ENCODE peak calls at places on chromosome 17, in seven cellular contexts. One of them, this sample, is unnamed.

GRCh38 chr17:66229783-66230538 is 746 bp upstream of the APOH start:
- DNase-seq in stomach: no peak
- DNase-seq in heart left ventricle: no peak
- DNase-seq in right lobe of liver: no peak
- DNase-seq in transverse colon: no peak
- DNase-seq in body of pancreas: no peak
- DNase-seq in testis: no peak
- DNase-seq in this sample: no peak

GRCh38 chr17:67469208-67469980 is 92.3 kb downstream of the PITPNC1 start:
- DNase-seq in right lobe of liver: no peak
- DNase-seq in body of pancreas: no peak
- DNase-seq in transverse colon: no peak
- DNase-seq in heart left ventricle: no peak
- DNase-seq in stomach: no peak
- DNase-seq in testis: peak
- DNase-seq in this sample: no peak

GRCh38 chr17:77571562-77571981 is 386.9 kb upstream of the TNRC6C start:
- DNase-seq in transverse colon: no peak
- DNase-seq in body of pancreas: no peak
- DNase-seq in heart left ventricle: no peak
- DNase-seq in testis: peak
- DNase-seq in right lobe of liver: no peak
- DNase-seq in stomach: peak
- DNase-seq in this sample: no peak

GRCh38 chr17:4641297-4642195 is at the start of gene ALOX15:
- DNase-seq in body of pancreas: no peak
- DNase-seq in right lobe of liver: no peak
- DNase-seq in testis: no peak
- DNase-seq in transverse colon: no peak
- DNase-seq in heart left ventricle: no peak
- DNase-seq in stomach: no peak
- DNase-seq in this sample: no peak

GRCh38 chr17:27245230-27245696 is 48.7 kb upstream of the WSB1 start:
- DNase-seq in testis: peak
- DNase-seq in heart left ventricle: peak
- DNase-seq in body of pancreas: peak
- DNase-seq in right lobe of liver: peak
- DNase-seq in transverse colon: peak
- DNase-seq in stomach: peak
- DNase-seq in this sample: peak

GRCh38 chr17:36623281-36623680 is 21.9 kb downstream of the MRM1 start:
- DNase-seq in right lobe of liver: no peak
- DNase-seq in body of pancreas: no peak
- DNase-seq in heart left ventricle: no peak
- DNase-seq in testis: no peak
- DNase-seq in transverse colon: no peak
- DNase-seq in stomach: no peak
- DNase-seq in this sample: no peak

GRCh38 chr17:77189148-77189547 is 48.4 kb downstream of the SEC14L1 start:
- DNase-seq in body of pancreas: no peak
- DNase-seq in transverse colon: no peak
- DNase-seq in stomach: no peak
- DNase-seq in testis: no peak
- DNase-seq in right lobe of liver: no peak
- DNase-seq in heart left ventricle: no peak
- DNase-seq in this sample: no peak

GRCh38 chr17:29051194-29051593 is 8.3 kb downstream of the PIPOX start:
- DNase-seq in heart left ventricle: no peak
- DNase-seq in transverse colon: no peak
- DNase-seq in body of pancreas: no peak
- DNase-seq in testis: no peak
- DNase-seq in stomach: no peak
- DNase-seq in right lobe of liver: no peak
- DNase-seq in this sample: no peak

GRCh38 chr17:65268832-65269231 is 131.7 kb downstream of the RGS9 start:
- DNase-seq in testis: no peak
- DNase-seq in heart left ventricle: no peak
- DNase-seq in body of pancreas: no peak
- DNase-seq in right lobe of liver: no peak
- DNase-seq in transverse colon: no peak
- DNase-seq in stomach: no peak
- DNase-seq in this sample: no peak

GRCh38 chr17:17149520-17150449 is 56.3 kb downstream of the PLD6 start:
- DNase-seq in stomach: no peak
- DNase-seq in right lobe of liver: no peak
- DNase-seq in transverse colon: no peak
- DNase-seq in heart left ventricle: no peak
- DNase-seq in body of pancreas: peak
- DNase-seq in testis: no peak
- DNase-seq in this sample: no peak

GRCh38 chr17:74280093-74280513 is 6.1 kb downstream of the DNAI2 start:
- DNase-seq in testis: no peak
- DNase-seq in stomach: no peak
- DNase-seq in right lobe of liver: no peak
- DNase-seq in transverse colon: peak
- DNase-seq in heart left ventricle: no peak
- DNase-seq in body of pancreas: no peak
- DNase-seq in this sample: no peak

GRCh38 chr17:65218261-65218660 is 81.1 kb downstream of the RGS9 start:
- DNase-seq in body of pancreas: no peak
- DNase-seq in stomach: no peak
- DNase-seq in transverse colon: no peak
- DNase-seq in right lobe of liver: no peak
- DNase-seq in testis: no peak
- DNase-seq in heart left ventricle: no peak
- DNase-seq in this sample: no peak

GRCh38 chr17:46979023-46979870 is at the start of gene RPRML:
- DNase-seq in body of pancreas: peak
- DNase-seq in right lobe of liver: no peak
- DNase-seq in transverse colon: peak
- DNase-seq in stomach: peak
- DNase-seq in testis: peak
- DNase-seq in heart left ventricle: peak
- DNase-seq in this sample: peak

GRCh38 chr17:17812211-17813054 is 24.4 kb downstream of the SREBF1 start:
- DNase-seq in right lobe of liver: no peak
- DNase-seq in testis: peak
- DNase-seq in body of pancreas: peak
- DNase-seq in stomach: peak
- DNase-seq in heart left ventricle: peak
- DNase-seq in transverse colon: peak
- DNase-seq in this sample: peak

GRCh38 chr17:79721993-79722671 is 8.6 kb upstream of the ENPP7 start:
- DNase-seq in transverse colon: no peak
- DNase-seq in body of pancreas: peak
- DNase-seq in heart left ventricle: no peak
- DNase-seq in testis: no peak
- DNase-seq in right lobe of liver: no peak
- DNase-seq in stomach: no peak
- DNase-seq in this sample: no peak

GRCh38 chr17:44914148-44914547 is 1.2 kb downstream of the GFAP start:
- DNase-seq in body of pancreas: no peak
- DNase-seq in heart left ventricle: no peak
- DNase-seq in right lobe of liver: no peak
- DNase-seq in testis: no peak
- DNase-seq in transverse colon: no peak
- DNase-seq in stomach: no peak
- DNase-seq in this sample: no peak

GRCh38 chr17:75776399-75777242 is 8.0 kb upstream of the UNK start:
- DNase-seq in stomach: no peak
- DNase-seq in heart left ventricle: no peak
- DNase-seq in right lobe of liver: no peak
- DNase-seq in transverse colon: no peak
- DNase-seq in body of pancreas: no peak
- DNase-seq in testis: no peak
- DNase-seq in this sample: no peak

GRCh38 chr17:69325518-69326301 is 1.2 kb downstream of the ABCA5 start:
- DNase-seq in testis: no peak
- DNase-seq in right lobe of liver: peak
- DNase-seq in body of pancreas: peak
- DNase-seq in transverse colon: peak
- DNase-seq in heart left ventricle: no peak
- DNase-seq in stomach: no peak
- DNase-seq in this sample: no peak

GRCh38 chr17:82848022-82848592 is 8.3 kb upstream of the ZNF750 start:
- DNase-seq in transverse colon: peak
- DNase-seq in testis: no peak
- DNase-seq in heart left ventricle: no peak
- DNase-seq in body of pancreas: peak
- DNase-seq in right lobe of liver: peak
- DNase-seq in stomach: peak
- DNase-seq in this sample: peak

GRCh38 chr17:6555331-6556120 is 829 bp downstream of the PITPNM3 start:
- DNase-seq in stomach: peak
- DNase-seq in transverse colon: peak
- DNase-seq in heart left ventricle: no peak
- DNase-seq in testis: peak
- DNase-seq in body of pancreas: no peak
- DNase-seq in right lobe of liver: no peak
- DNase-seq in this sample: peak

DNA sequence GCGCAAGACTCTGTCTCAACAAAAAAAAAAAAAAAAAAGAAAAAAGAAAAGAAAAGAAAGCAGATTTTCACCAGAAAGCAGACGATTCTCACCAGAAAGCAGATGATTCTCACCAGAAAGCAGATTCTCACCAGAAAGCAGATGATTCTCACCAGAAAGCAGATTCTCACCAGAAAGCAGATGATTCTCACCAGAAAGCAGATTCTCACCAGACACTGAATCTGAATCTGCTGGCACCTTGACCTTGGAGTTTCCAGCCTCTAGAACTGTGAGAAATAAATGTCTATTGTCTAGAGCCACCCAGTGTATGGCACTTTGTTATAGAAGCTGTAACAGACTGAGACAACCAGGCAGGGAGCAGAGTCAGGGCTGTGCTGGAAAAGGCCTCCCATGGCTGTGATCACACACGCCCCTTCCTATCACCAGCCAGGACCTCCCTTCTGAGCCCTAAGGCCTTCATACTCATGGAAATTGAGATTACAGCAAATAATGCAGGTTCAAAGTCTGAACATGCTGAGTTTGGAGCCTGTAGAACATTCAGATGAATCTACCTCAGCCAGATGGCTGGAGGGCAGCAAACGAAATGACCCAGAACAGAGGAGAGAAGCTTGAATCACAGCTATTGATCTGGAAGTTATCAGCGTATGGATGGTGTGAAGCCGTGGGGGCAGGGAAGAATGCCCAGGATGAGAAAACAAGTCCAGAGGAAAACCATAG is 309.3 kb downstream of the SLC39A11 start:
- DNase-seq in heart left ventricle: no peak
- DNase-seq in transverse colon: no peak
- DNase-seq in body of pancreas: no peak
- DNase-seq in testis: no peak
- DNase-seq in right lobe of liver: no peak
- DNase-seq in stomach: no peak
- DNase-seq in this sample: no peak
- TF ChIP-seq POLR2A in heart left ventricle: no peak
- TF ChIP-seq POLR2A in transverse colon: no peak
- TF ChIP-seq POLR2A in body of pancreas: no peak
- TF ChIP-seq POLR2A in testis: no peak
- TF ChIP-seq POLR2A in right lobe of liver: no peak
- TF ChIP-seq POLR2A in stomach: no peak
- TF ChIP-seq POLR2A in this sample: no peak

DNA sequence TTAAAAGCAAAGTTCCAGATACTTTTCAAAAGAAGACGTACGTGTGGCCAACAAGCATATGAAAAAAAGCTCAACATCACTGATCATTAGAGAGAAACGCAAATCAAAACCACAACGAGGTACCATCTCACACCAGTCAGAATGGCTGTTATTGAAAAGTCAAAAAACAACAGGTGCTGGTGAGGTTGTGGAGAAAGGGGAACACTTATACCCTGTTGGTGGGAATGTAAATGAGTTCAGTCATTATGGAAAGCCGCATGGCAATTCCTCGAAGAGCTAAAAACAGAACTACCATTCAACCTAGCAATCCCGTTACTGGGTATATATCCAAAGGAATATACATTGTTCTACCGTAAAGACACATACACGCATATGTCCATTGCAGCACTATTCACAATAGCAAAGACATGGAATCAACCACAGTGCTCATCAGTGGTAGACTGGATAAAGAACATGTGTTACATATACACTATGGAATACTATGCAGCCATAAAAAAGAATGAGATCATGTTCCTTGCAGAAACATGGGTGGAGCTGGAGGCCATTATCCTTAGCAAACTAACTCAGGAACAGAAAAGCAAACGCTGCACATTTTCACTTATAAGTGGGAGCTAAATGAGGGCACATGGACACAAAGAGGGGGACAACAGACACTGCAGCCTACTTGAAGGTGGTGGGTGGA is 31.1 kb upstream of the DNAH17 start:
- DNase-seq in right lobe of liver: no peak
- DNase-seq in heart left ventricle: no peak
- DNase-seq in testis: no peak
- DNase-seq in body of pancreas: no peak
- DNase-seq in stomach: no peak
- DNase-seq in transverse colon: no peak
- DNase-seq in this sample: no peak
- H3K27ac ChIP-seq in right lobe of liver: no peak
- H3K27ac ChIP-seq in heart left ventricle: no peak
- H3K27ac ChIP-seq in testis: no peak
- H3K27ac ChIP-seq in body of pancreas: no peak
- H3K27ac ChIP-seq in stomach: no peak
- H3K27ac ChIP-seq in transverse colon: peak
- H3K27ac ChIP-seq in this sample: no peak

GRCh38 chr17:41965694-41966375 is 760 bp upstream of the CNP start:
- DNase-seq in stomach: peak
- DNase-seq in testis: peak
- DNase-seq in transverse colon: peak
- DNase-seq in body of pancreas: peak
- DNase-seq in right lobe of liver: peak
- DNase-seq in heart left ventricle: peak
- DNase-seq in this sample: peak
- TF ChIP-seq POLR2A in stomach: no peak
- TF ChIP-seq POLR2A in testis: no peak
- TF ChIP-seq POLR2A in transverse colon: no peak
- TF ChIP-seq POLR2A in body of pancreas: no peak
- TF ChIP-seq POLR2A in right lobe of liver: no peak
- TF ChIP-seq POLR2A in heart left ventricle: no peak
- TF ChIP-seq POLR2A in this sample: no peak

DNA sequence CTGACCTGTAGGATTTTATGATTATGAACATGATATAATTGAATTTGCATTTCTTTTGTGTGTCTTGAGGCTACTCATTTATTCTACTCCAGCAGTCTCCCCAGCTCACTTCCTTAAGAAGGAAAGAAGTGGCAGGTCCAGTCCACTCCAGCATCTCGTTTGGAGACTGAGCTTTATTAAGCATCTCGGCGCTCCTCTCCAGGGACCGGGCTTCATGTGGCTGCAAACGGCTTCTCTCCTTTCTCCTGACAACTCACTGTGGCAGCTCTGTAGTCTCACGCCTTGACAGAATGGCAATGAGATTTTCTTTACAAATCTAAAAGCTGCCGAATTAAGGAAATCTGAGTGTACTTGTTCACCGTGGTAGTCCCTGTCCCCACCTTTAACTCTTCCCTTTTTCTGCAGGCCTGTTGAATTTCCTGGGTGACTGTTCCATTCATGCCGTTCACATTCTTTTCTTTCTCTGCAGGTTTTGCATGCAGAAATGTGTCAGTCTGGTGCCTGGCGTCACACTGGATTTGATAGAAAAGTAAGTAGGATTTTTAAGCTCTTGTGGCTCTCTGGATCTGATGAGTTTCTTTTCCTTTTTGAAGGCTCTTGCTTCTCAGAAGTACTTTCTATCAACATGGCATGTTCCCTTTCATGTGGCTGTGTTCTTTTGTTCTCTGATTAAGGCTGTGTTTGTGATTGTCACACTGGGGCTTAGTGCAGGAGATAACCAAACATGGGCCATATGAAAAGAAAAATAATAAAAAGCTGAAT is 200.5 kb upstream of the CHMP6 start:
- DNase-seq in right lobe of liver: no peak
- DNase-seq in stomach: no peak
- DNase-seq in heart left ventricle: no peak
- DNase-seq in body of pancreas: no peak
- DNase-seq in testis: no peak
- DNase-seq in transverse colon: no peak
- DNase-seq in this sample: no peak
- H3K27ac ChIP-seq in right lobe of liver: no peak
- H3K27ac ChIP-seq in stomach: peak
- H3K27ac ChIP-seq in heart left ventricle: peak
- H3K27ac ChIP-seq in body of pancreas: no peak
- H3K27ac ChIP-seq in testis: peak
- H3K27ac ChIP-seq in transverse colon: peak
- H3K27ac ChIP-seq in this sample: no peak